ENCODE peak calls at places on chromosome 22, in seven cellular contexts. One of them, this sample, is unnamed. For H3K27me3, the result is how much of the 10 kb centered on the place peaks cover.

GRCh38 chr22:39845522-39845921 is 48.0 kb downstream of the ENTHD1 start:
- DNase-seq in suprapubic skin: no peak
- DNase-seq in ovary: no peak
- DNase-seq in sigmoid colon: no peak
- DNase-seq in upper lobe of left lung: no peak
- DNase-seq in transverse colon: no peak
- DNase-seq in tibial nerve: no peak
- DNase-seq in this sample: no peak

GRCh38 chr22:49099496-49100124 is 728.1 kb downstream of the BRD1 start:
- DNase-seq in suprapubic skin: no peak
- DNase-seq in ovary: no peak
- DNase-seq in sigmoid colon: no peak
- DNase-seq in upper lobe of left lung: no peak
- DNase-seq in transverse colon: no peak
- DNase-seq in tibial nerve: no peak
- DNase-seq in this sample: no peak

GRCh38 chr22:24444729-24445466 is 17.5 kb downstream of the ADORA2A start:
- DNase-seq in suprapubic skin: no peak
- DNase-seq in ovary: no peak
- DNase-seq in sigmoid colon: no peak
- DNase-seq in upper lobe of left lung: no peak
- DNase-seq in transverse colon: no peak
- DNase-seq in tibial nerve: no peak
- DNase-seq in this sample: no peak

GRCh38 chr22:42283288-42284229 is 13.1 kb upstream of the TCF20 start:
- DNase-seq in suprapubic skin: no peak
- DNase-seq in ovary: peak
- DNase-seq in sigmoid colon: no peak
- DNase-seq in upper lobe of left lung: peak
- DNase-seq in transverse colon: no peak
- DNase-seq in tibial nerve: no peak
- DNase-seq in this sample: no peak

GRCh38 chr22:36510966-36511881 is 4.4 kb upstream of the FOXRED2 start:
- DNase-seq in suprapubic skin: no peak
- DNase-seq in ovary: no peak
- DNase-seq in sigmoid colon: no peak
- DNase-seq in upper lobe of left lung: no peak
- DNase-seq in transverse colon: peak
- DNase-seq in tibial nerve: no peak
- DNase-seq in this sample: no peak

GRCh38 chr22:41240377-41241132 is at the start of gene CHADL:
- DNase-seq in suprapubic skin: no peak
- DNase-seq in ovary: no peak
- DNase-seq in sigmoid colon: peak
- DNase-seq in upper lobe of left lung: peak
- DNase-seq in transverse colon: no peak
- DNase-seq in tibial nerve: peak
- DNase-seq in this sample: no peak

GRCh38 chr22:27108425-27109114 is 451.2 kb downstream of the MIAT start:
- DNase-seq in suprapubic skin: no peak
- DNase-seq in ovary: peak
- DNase-seq in sigmoid colon: peak
- DNase-seq in upper lobe of left lung: peak
- DNase-seq in transverse colon: peak
- DNase-seq in tibial nerve: peak
- DNase-seq in this sample: peak

GRCh38 chr22:48891688-48892380 is 935.8 kb downstream of the BRD1 start:
- DNase-seq in suprapubic skin: no peak
- DNase-seq in ovary: no peak
- DNase-seq in sigmoid colon: no peak
- DNase-seq in upper lobe of left lung: no peak
- DNase-seq in transverse colon: no peak
- DNase-seq in tibial nerve: no peak
- DNase-seq in this sample: peak

GRCh38 chr22:42635531-42635930 is 4.9 kb downstream of the ATP5MGL start:
- DNase-seq in suprapubic skin: peak
- DNase-seq in ovary: no peak
- DNase-seq in sigmoid colon: peak
- DNase-seq in upper lobe of left lung: no peak
- DNase-seq in transverse colon: peak
- DNase-seq in tibial nerve: peak
- DNase-seq in this sample: peak

GRCh38 chr22:45703758-45704157 is 32.1 kb downstream of the ATXN10 start:
- DNase-seq in suprapubic skin: no peak
- DNase-seq in ovary: no peak
- DNase-seq in sigmoid colon: no peak
- DNase-seq in upper lobe of left lung: no peak
- DNase-seq in transverse colon: no peak
- DNase-seq in tibial nerve: no peak
- DNase-seq in this sample: no peak

GRCh38 chr22:36079041-36079440 is 50.4 kb upstream of the RBFOX2 start:
- DNase-seq in suprapubic skin: no peak
- DNase-seq in ovary: no peak
- DNase-seq in sigmoid colon: no peak
- DNase-seq in upper lobe of left lung: no peak
- DNase-seq in transverse colon: no peak
- DNase-seq in tibial nerve: no peak
- DNase-seq in this sample: no peak

GRCh38 chr22:23242473-23243001 is 62.2 kb downstream of the BCR start:
- DNase-seq in suprapubic skin: no peak
- DNase-seq in ovary: no peak
- DNase-seq in sigmoid colon: no peak
- DNase-seq in upper lobe of left lung: no peak
- DNase-seq in transverse colon: no peak
- DNase-seq in tibial nerve: no peak
- DNase-seq in this sample: no peak

GRCh38 chr22:39205344-39206021 is 39.3 kb downstream of the PDGFB start:
- DNase-seq in suprapubic skin: peak
- DNase-seq in ovary: no peak
- DNase-seq in sigmoid colon: peak
- DNase-seq in upper lobe of left lung: no peak
- DNase-seq in transverse colon: no peak
- DNase-seq in tibial nerve: no peak
- DNase-seq in this sample: no peak

DNA sequence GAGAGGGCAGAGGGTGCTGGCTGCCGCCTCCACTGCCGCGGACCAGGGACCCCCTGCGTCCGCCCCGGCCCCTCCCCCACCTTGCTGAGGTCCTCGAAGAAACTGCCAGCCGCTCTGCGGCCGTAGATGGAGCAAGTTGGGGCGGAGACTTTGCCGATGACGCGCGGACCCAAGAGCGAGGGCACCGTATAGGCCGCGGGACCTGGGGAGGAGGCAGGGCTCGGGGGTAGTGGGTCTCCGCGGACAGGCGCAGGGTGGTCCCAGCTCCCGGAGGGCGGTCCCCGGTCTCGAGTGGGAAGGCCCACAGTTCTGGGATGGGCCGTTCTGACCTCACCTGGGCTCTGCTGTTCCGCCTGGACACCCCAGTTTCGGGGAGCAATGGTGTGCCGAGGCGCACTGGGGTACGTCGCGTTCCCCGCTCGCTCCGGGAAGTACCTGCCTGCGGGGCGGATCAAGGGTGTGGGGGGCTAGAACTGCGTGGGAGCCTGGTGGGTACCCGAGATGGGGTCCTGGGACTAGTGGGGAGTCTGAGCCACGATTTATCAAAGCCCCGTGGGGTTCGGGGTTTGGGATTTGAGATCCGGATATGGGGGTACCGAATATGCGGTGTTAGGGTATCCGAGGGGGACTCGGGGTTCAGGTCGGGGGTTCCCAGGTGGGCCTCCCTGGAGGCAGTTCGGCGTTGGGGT is 1.2 kb upstream of the TYMP start:
- DNase-seq in suprapubic skin: peak
- DNase-seq in ovary: peak
- DNase-seq in sigmoid colon: peak
- DNase-seq in upper lobe of left lung: peak
- DNase-seq in transverse colon: peak
- DNase-seq in tibial nerve: peak
- DNase-seq in this sample: peak
- TF ChIP-seq POLR2A in suprapubic skin: no peak
- TF ChIP-seq POLR2A in ovary: no peak
- TF ChIP-seq POLR2A in sigmoid colon: peak
- TF ChIP-seq POLR2A in upper lobe of left lung: peak
- TF ChIP-seq POLR2A in transverse colon: peak
- TF ChIP-seq POLR2A in tibial nerve: peak
- TF ChIP-seq POLR2A in this sample: peak

GRCh38 chr22:44192098-44192810 is 11.5 kb downstream of the PARVG start:
- DNase-seq in suprapubic skin: peak
- DNase-seq in ovary: no peak
- DNase-seq in sigmoid colon: peak
- DNase-seq in upper lobe of left lung: peak
- DNase-seq in transverse colon: no peak
- DNase-seq in tibial nerve: no peak
- DNase-seq in this sample: no peak

GRCh38 chr22:44195189-44195871 is 14.6 kb downstream of the PARVG start:
- DNase-seq in suprapubic skin: no peak
- DNase-seq in ovary: no peak
- DNase-seq in sigmoid colon: peak
- DNase-seq in upper lobe of left lung: no peak
- DNase-seq in transverse colon: no peak
- DNase-seq in tibial nerve: no peak
- DNase-seq in this sample: no peak

GRCh38 chr22:44192811-44193536 is 12.2 kb downstream of the PARVG start:
- DNase-seq in suprapubic skin: no peak
- DNase-seq in ovary: no peak
- DNase-seq in sigmoid colon: no peak
- DNase-seq in upper lobe of left lung: no peak
- DNase-seq in transverse colon: no peak
- DNase-seq in tibial nerve: no peak
- DNase-seq in this sample: no peak

GRCh38 chr22:44194569-44194968 is 13.8 kb downstream of the PARVG start:
- DNase-seq in suprapubic skin: no peak
- DNase-seq in ovary: no peak
- DNase-seq in sigmoid colon: no peak
- DNase-seq in upper lobe of left lung: no peak
- DNase-seq in transverse colon: no peak
- DNase-seq in tibial nerve: no peak
- DNase-seq in this sample: no peak

GRCh38 chr22:44193537-44193896 is 12.8 kb downstream of the PARVG start:
- DNase-seq in suprapubic skin: no peak
- DNase-seq in ovary: no peak
- DNase-seq in sigmoid colon: no peak
- DNase-seq in upper lobe of left lung: no peak
- DNase-seq in transverse colon: no peak
- DNase-seq in tibial nerve: no peak
- DNase-seq in this sample: no peak
- H3K27me3 ChIP-seq in suprapubic skin: under half
- H3K27me3 ChIP-seq in ovary: under half
- H3K27me3 ChIP-seq in sigmoid colon: under half
- H3K27me3 ChIP-seq in upper lobe of left lung: under half
- H3K27me3 ChIP-seq in transverse colon: under half
- H3K27me3 ChIP-seq in tibial nerve: under half
- H3K27me3 ChIP-seq in this sample: under half

GRCh38 chr22:31935961-31936635 is 8.2 kb upstream of the YWHAH start:
- DNase-seq in suprapubic skin: no peak
- DNase-seq in ovary: no peak
- DNase-seq in sigmoid colon: no peak
- DNase-seq in upper lobe of left lung: no peak
- DNase-seq in transverse colon: no peak
- DNase-seq in tibial nerve: no peak
- DNase-seq in this sample: no peak

GRCh38 chr22:31940506-31940905 is 3.8 kb upstream of the YWHAH start:
- DNase-seq in suprapubic skin: no peak
- DNase-seq in ovary: no peak
- DNase-seq in sigmoid colon: no peak
- DNase-seq in upper lobe of left lung: no peak
- DNase-seq in transverse colon: no peak
- DNase-seq in tibial nerve: no peak
- DNase-seq in this sample: no peak

GRCh38 chr22:31933816-31934482 is 10.4 kb upstream of the YWHAH start:
- DNase-seq in suprapubic skin: no peak
- DNase-seq in ovary: no peak
- DNase-seq in sigmoid colon: no peak
- DNase-seq in upper lobe of left lung: peak
- DNase-seq in transverse colon: no peak
- DNase-seq in tibial nerve: no peak
- DNase-seq in this sample: no peak

GRCh38 chr22:31938258-31938657 is 6.1 kb upstream of the YWHAH start:
- DNase-seq in suprapubic skin: no peak
- DNase-seq in ovary: no peak
- DNase-seq in sigmoid colon: no peak
- DNase-seq in upper lobe of left lung: no peak
- DNase-seq in transverse colon: no peak
- DNase-seq in tibial nerve: no peak
- DNase-seq in this sample: no peak

GRCh38 chr22:31937328-31937727 is 7.0 kb upstream of the YWHAH start:
- DNase-seq in suprapubic skin: no peak
- DNase-seq in ovary: no peak
- DNase-seq in sigmoid colon: no peak
- DNase-seq in upper lobe of left lung: no peak
- DNase-seq in transverse colon: no peak
- DNase-seq in tibial nerve: no peak
- DNase-seq in this sample: no peak
- TF ChIP-seq EP300 in suprapubic skin: no peak
- TF ChIP-seq EP300 in ovary: no peak
- TF ChIP-seq EP300 in sigmoid colon: no peak
- TF ChIP-seq EP300 in upper lobe of left lung: no peak
- TF ChIP-seq EP300 in transverse colon: no peak
- TF ChIP-seq EP300 in tibial nerve: no peak
- TF ChIP-seq EP300 in this sample: no peak

GRCh38 chr22:32477608-32478007 is 3.0 kb downstream of the FBXO7 start:
- DNase-seq in suprapubic skin: no peak
- DNase-seq in ovary: no peak
- DNase-seq in sigmoid colon: no peak
- DNase-seq in upper lobe of left lung: no peak
- DNase-seq in transverse colon: no peak
- DNase-seq in tibial nerve: no peak
- DNase-seq in this sample: no peak

GRCh38 chr22:32476286-32476685 is 1.7 kb downstream of the FBXO7 start:
- DNase-seq in suprapubic skin: no peak
- DNase-seq in ovary: no peak
- DNase-seq in sigmoid colon: no peak
- DNase-seq in upper lobe of left lung: no peak
- DNase-seq in transverse colon: no peak
- DNase-seq in tibial nerve: no peak
- DNase-seq in this sample: no peak

GRCh38 chr22:32476804-32477203 is 2.2 kb downstream of the FBXO7 start:
- DNase-seq in suprapubic skin: no peak
- DNase-seq in ovary: no peak
- DNase-seq in sigmoid colon: no peak
- DNase-seq in upper lobe of left lung: no peak
- DNase-seq in transverse colon: no peak
- DNase-seq in tibial nerve: no peak
- DNase-seq in this sample: no peak

GRCh38 chr22:32480238-32480637 is 5.6 kb downstream of the FBXO7 start:
- DNase-seq in suprapubic skin: no peak
- DNase-seq in ovary: no peak
- DNase-seq in sigmoid colon: no peak
- DNase-seq in upper lobe of left lung: no peak
- DNase-seq in transverse colon: no peak
- DNase-seq in tibial nerve: no peak
- DNase-seq in this sample: no peak

DNA sequence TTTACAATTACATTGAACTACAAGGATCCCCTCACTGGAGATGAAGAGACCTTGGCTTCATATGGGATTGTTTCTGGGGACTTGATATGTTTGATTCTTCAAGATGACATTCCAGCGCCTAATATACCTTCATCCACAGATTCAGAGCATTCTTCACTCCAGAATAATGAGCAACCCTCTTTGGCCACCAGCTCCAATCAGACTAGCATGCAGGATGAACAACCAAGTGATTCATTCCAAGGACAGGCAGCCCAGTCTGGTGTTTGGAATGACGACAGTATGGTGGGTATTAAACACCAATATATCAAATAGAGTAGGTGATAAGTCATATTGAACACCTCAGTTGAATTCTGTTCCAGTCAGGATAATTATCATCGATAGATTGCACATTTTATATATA is 4.4 kb downstream of the FBXO7 start:
- DNase-seq in suprapubic skin: no peak
- DNase-seq in ovary: no peak
- DNase-seq in sigmoid colon: no peak
- DNase-seq in upper lobe of left lung: no peak
- DNase-seq in transverse colon: no peak
- DNase-seq in tibial nerve: no peak
- DNase-seq in this sample: no peak
- TF ChIP-seq POLR2A in suprapubic skin: no peak
- TF ChIP-seq POLR2A in ovary: no peak
- TF ChIP-seq POLR2A in sigmoid colon: no peak
- TF ChIP-seq POLR2A in upper lobe of left lung: no peak
- TF ChIP-seq POLR2A in transverse colon: no peak
- TF ChIP-seq POLR2A in tibial nerve: no peak
- TF ChIP-seq POLR2A in this sample: no peak